ENCODE peak calls at places on chromosomes 4 and X, in seven cellular contexts. One of them, this sample, is unnamed.
A peak's percentile ranks its signal among the peaks of the same experiment; 100 is the strongest.

GRCh38 chr4:124104628-124105027 is 607.9 kb downstream of the ANKRD50 start:
- DNase-seq in mesendoderm: no peak
- DNase-seq in H9: no peak
- DNase-seq in trophoblast cell: no peak
- DNase-seq in mesenchymal stem cell: peak; percentile 7
- DNase-seq in H1: no peak
- DNase-seq in neuronal stem cell: no peak
- DNase-seq in this sample: no peak

GRCh38 chr4:76108467-76109181 is 34.1 kb downstream of the ART3 start:
- DNase-seq in mesendoderm: peak; percentile 35
- DNase-seq in H9: no peak
- DNase-seq in trophoblast cell: no peak
- DNase-seq in mesenchymal stem cell: peak; percentile 33
- DNase-seq in H1: no peak
- DNase-seq in neuronal stem cell: no peak
- DNase-seq in this sample: no peak

GRCh38 chr4:823761-824460 is 2.0 kb downstream of the CPLX1 start:
- DNase-seq in mesendoderm: no peak
- DNase-seq in H9: no peak
- DNase-seq in trophoblast cell: no peak
- DNase-seq in mesenchymal stem cell: no peak
- DNase-seq in H1: no peak
- DNase-seq in neuronal stem cell: no peak
- DNase-seq in this sample: no peak

GRCh38 chr4:24497221-24497620 is 87.1 kb downstream of the DHX15 start:
- DNase-seq in mesendoderm: no peak
- DNase-seq in H9: no peak
- DNase-seq in trophoblast cell: no peak
- DNase-seq in mesenchymal stem cell: no peak
- DNase-seq in H1: no peak
- DNase-seq in neuronal stem cell: no peak
- DNase-seq in this sample: no peak

GRCh38 chr4:61380865-61381264 is 180.7 kb downstream of the ADGRL3 start:
- DNase-seq in mesendoderm: peak; percentile 53
- DNase-seq in H9: no peak
- DNase-seq in trophoblast cell: no peak
- DNase-seq in mesenchymal stem cell: no peak
- DNase-seq in H1: no peak
- DNase-seq in neuronal stem cell: no peak
- DNase-seq in this sample: no peak

GRCh38 chr4:90979551-90979950 is 852.4 kb downstream of the CCSER1 start:
- DNase-seq in mesendoderm: no peak
- DNase-seq in H9: no peak
- DNase-seq in trophoblast cell: no peak
- DNase-seq in mesenchymal stem cell: no peak
- DNase-seq in H1: no peak
- DNase-seq in neuronal stem cell: no peak
- DNase-seq in this sample: no peak

GRCh38 chr4:78644744-78645330 is 93.3 kb downstream of the ANXA3 start:
- DNase-seq in mesendoderm: peak; percentile 79
- DNase-seq in H9: peak; percentile 59
- DNase-seq in trophoblast cell: peak; percentile 82
- DNase-seq in mesenchymal stem cell: peak; percentile 90
- DNase-seq in H1: no peak
- DNase-seq in neuronal stem cell: no peak
- DNase-seq in this sample: peak; percentile 86

GRCh38 chrX:88135735-88136134 is 611.3 kb upstream of the CPXCR1 start:
- DNase-seq in mesendoderm: peak; percentile 6
- DNase-seq in H9: no peak
- DNase-seq in trophoblast cell: peak; percentile 15
- DNase-seq in mesenchymal stem cell: peak; percentile 0
- DNase-seq in H1: no peak
- DNase-seq in neuronal stem cell: peak; percentile 0
- DNase-seq in this sample: no peak

GRCh38 chrX:80812176-80812575 is 2.5 kb upstream of the BRWD3 start:
- DNase-seq in mesendoderm: peak; percentile 76
- DNase-seq in H9: peak; percentile 58
- DNase-seq in trophoblast cell: no peak
- DNase-seq in mesenchymal stem cell: peak; percentile 52
- DNase-seq in H1: no peak
- DNase-seq in neuronal stem cell: peak; percentile 2
- DNase-seq in this sample: peak; percentile 19
- H3K79me1 ChIP-seq in mesendoderm: no peaks in the 10 kb centered on the region
- H3K79me1 ChIP-seq in H9: no peaks in the 10 kb centered on the region
- H3K79me1 ChIP-seq in trophoblast cell: peaks cover 2% of the 10 kb centered on the region
- H3K79me1 ChIP-seq in mesenchymal stem cell: peaks cover 1% of the 10 kb centered on the region
- H3K79me1 ChIP-seq in H1: no peaks in the 10 kb centered on the region
- H3K79me1 ChIP-seq in neuronal stem cell: no peaks in the 10 kb centered on the region
- H3K79me1 ChIP-seq in this sample: no peaks in the 10 kb centered on the region

GRCh38 chr4:179116581-179116980 is 1674.3 kb upstream of the AGA start:
- DNase-seq in mesendoderm: no peak
- DNase-seq in H9: no peak
- DNase-seq in trophoblast cell: no peak
- DNase-seq in mesenchymal stem cell: no peak
- DNase-seq in H1: no peak
- DNase-seq in neuronal stem cell: no peak
- DNase-seq in this sample: no peak

GRCh38 chr4:179110816-179111215 is 1668.6 kb upstream of the AGA start:
- DNase-seq in mesendoderm: no peak
- DNase-seq in H9: no peak
- DNase-seq in trophoblast cell: no peak
- DNase-seq in mesenchymal stem cell: no peak
- DNase-seq in H1: no peak
- DNase-seq in neuronal stem cell: no peak
- DNase-seq in this sample: no peak

GRCh38 chr4:179116011-179116410 is 1673.8 kb upstream of the AGA start:
- DNase-seq in mesendoderm: no peak
- DNase-seq in H9: no peak
- DNase-seq in trophoblast cell: no peak
- DNase-seq in mesenchymal stem cell: no peak
- DNase-seq in H1: no peak
- DNase-seq in neuronal stem cell: no peak
- DNase-seq in this sample: peak; percentile 22

GRCh38 chr4:179112441-179113170 is 1670.4 kb upstream of the AGA start:
- DNase-seq in mesendoderm: no peak
- DNase-seq in H9: no peak
- DNase-seq in trophoblast cell: peak; percentile 9
- DNase-seq in mesenchymal stem cell: peak; percentile 7
- DNase-seq in H1: no peak
- DNase-seq in neuronal stem cell: no peak
- DNase-seq in this sample: peak; percentile 16

DNA sequence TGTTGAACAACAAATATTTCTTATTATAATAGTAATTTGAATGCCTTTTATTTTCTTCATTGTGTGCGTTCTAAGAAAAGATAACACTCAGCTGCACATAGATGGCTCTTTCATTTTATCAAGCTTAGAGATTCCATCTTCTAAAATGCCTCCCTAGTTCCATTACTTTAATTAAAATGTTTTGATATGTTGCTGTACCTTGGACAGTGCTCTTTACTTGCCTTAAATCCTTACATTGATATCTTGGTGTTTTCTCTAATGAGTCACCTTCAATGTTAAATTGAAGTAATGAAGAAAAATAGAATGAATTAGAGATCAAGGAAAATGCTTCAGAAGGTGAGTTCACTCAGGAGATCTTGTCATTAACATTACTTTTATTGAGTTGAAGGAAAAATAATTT is 1672.4 kb upstream of the AGA start:
- DNase-seq in mesendoderm: no peak
- DNase-seq in H9: no peak
- DNase-seq in trophoblast cell: no peak
- DNase-seq in mesenchymal stem cell: no peak
- DNase-seq in H1: no peak
- DNase-seq in neuronal stem cell: no peak
- DNase-seq in this sample: no peak
- H3K4me2 ChIP-seq in mesendoderm: no peak overlapping the region
- H3K4me2 ChIP-seq in H9: no peak overlapping the region
- H3K4me2 ChIP-seq in trophoblast cell: no peak overlapping the region
- H3K4me2 ChIP-seq in mesenchymal stem cell: no peak overlapping the region
- H3K4me2 ChIP-seq in H1: no peak overlapping the region
- H3K4me2 ChIP-seq in neuronal stem cell: no peak overlapping the region
- H3K4me2 ChIP-seq in this sample: no peak overlapping the region

GRCh38 chr4:133823177-133823576 is 378.4 kb downstream of the PABPC4L start:
- DNase-seq in mesendoderm: no peak
- DNase-seq in H9: no peak
- DNase-seq in trophoblast cell: no peak
- DNase-seq in mesenchymal stem cell: no peak
- DNase-seq in H1: no peak
- DNase-seq in neuronal stem cell: no peak
- DNase-seq in this sample: no peak
- H3K79me1 ChIP-seq in mesendoderm: no peaks in the 10 kb centered on the region
- H3K79me1 ChIP-seq in H9: no peaks in the 10 kb centered on the region
- H3K79me1 ChIP-seq in trophoblast cell: no peaks in the 10 kb centered on the region
- H3K79me1 ChIP-seq in mesenchymal stem cell: no peaks in the 10 kb centered on the region
- H3K79me1 ChIP-seq in H1: no peaks in the 10 kb centered on the region
- H3K79me1 ChIP-seq in neuronal stem cell: no peaks in the 10 kb centered on the region
- H3K79me1 ChIP-seq in this sample: no peaks in the 10 kb centered on the region

GRCh38 chr4:120841580-120841979 is 80.9 kb downstream of the PRDM5 start:
- DNase-seq in mesendoderm: no peak
- DNase-seq in H9: no peak
- DNase-seq in trophoblast cell: no peak
- DNase-seq in mesenchymal stem cell: no peak
- DNase-seq in H1: no peak
- DNase-seq in neuronal stem cell: no peak
- DNase-seq in this sample: peak; percentile 17
- H3K4me2 ChIP-seq in mesendoderm: no peak overlapping the region
- H3K4me2 ChIP-seq in H9: no peak overlapping the region
- H3K4me2 ChIP-seq in trophoblast cell: no peak overlapping the region
- H3K4me2 ChIP-seq in mesenchymal stem cell: no peak overlapping the region
- H3K4me2 ChIP-seq in H1: no peak overlapping the region
- H3K4me2 ChIP-seq in neuronal stem cell: no peak overlapping the region
- H3K4me2 ChIP-seq in this sample: peak overlapping the region; percentile 74